ENCODE peak calls at places on chromosome 21, in four cellular contexts. One of them, this sample, is unnamed.

GRCh38 chr21:21396424-21396823 is 398.2 kb downstream of the NCAM2 start:
- DNase-seq in activated B cell treated with CpG ODN at 0.5 μM for 24 hours: no peak
- DNase-seq in mesothelial cell of epicardium: no peak
- DNase-seq in MM.1S: no peak
- DNase-seq in this sample: no peak

GRCh38 chr21:25960423-25960822 is 210.1 kb downstream of the APP start:
- DNase-seq in activated B cell treated with CpG ODN at 0.5 μM for 24 hours: no peak
- DNase-seq in mesothelial cell of epicardium: no peak
- DNase-seq in MM.1S: no peak
- DNase-seq in this sample: no peak

GRCh38 chr21:41361786-41362604 is at the start of gene MX2:
- DNase-seq in activated B cell treated with CpG ODN at 0.5 μM for 24 hours: peak; percentile 51
- DNase-seq in mesothelial cell of epicardium: no peak
- DNase-seq in MM.1S: peak; percentile 89
- DNase-seq in this sample: peak; percentile 89

GRCh38 chr21:39633043-39633442 is 20.3 kb downstream of the B3GALT5 start:
- DNase-seq in activated B cell treated with CpG ODN at 0.5 μM for 24 hours: no peak
- DNase-seq in mesothelial cell of epicardium: no peak
- DNase-seq in MM.1S: no peak
- DNase-seq in this sample: no peak

GRCh38 chr21:45998871-45999580 is 17.5 kb downstream of the COL6A1 start:
- DNase-seq in activated B cell treated with CpG ODN at 0.5 μM for 24 hours: no peak
- DNase-seq in mesothelial cell of epicardium: no peak
- DNase-seq in MM.1S: no peak
- DNase-seq in this sample: no peak

GRCh38 chr21:41802684-41803083 is 35.8 kb upstream of the RIPK4 start:
- DNase-seq in activated B cell treated with CpG ODN at 0.5 μM for 24 hours: no peak
- DNase-seq in mesothelial cell of epicardium: no peak
- DNase-seq in MM.1S: no peak
- DNase-seq in this sample: no peak

GRCh38 chr21:29812947-29813346 is 126.8 kb downstream of the GRIK1 start:
- DNase-seq in activated B cell treated with CpG ODN at 0.5 μM for 24 hours: no peak
- DNase-seq in mesothelial cell of epicardium: no peak
- DNase-seq in MM.1S: no peak
- DNase-seq in this sample: no peak

GRCh38 chr21:45330075-45330781 is 42.5 kb upstream of the POFUT2 start:
- DNase-seq in activated B cell treated with CpG ODN at 0.5 μM for 24 hours: no peak
- DNase-seq in mesothelial cell of epicardium: no peak
- DNase-seq in MM.1S: no peak
- DNase-seq in this sample: peak; percentile 45

GRCh38 chr21:43864313-43864805 is 664 bp upstream of the AGPAT3 start:
- DNase-seq in activated B cell treated with CpG ODN at 0.5 μM for 24 hours: peak; percentile 57
- DNase-seq in mesothelial cell of epicardium: no peak
- DNase-seq in MM.1S: peak; percentile 90
- DNase-seq in this sample: no peak

GRCh38 chr21:44730951-44731579 is 19.7 kb upstream of the TSPEAR start:
- DNase-seq in activated B cell treated with CpG ODN at 0.5 μM for 24 hours: no peak
- DNase-seq in mesothelial cell of epicardium: no peak
- DNase-seq in MM.1S: no peak
- DNase-seq in this sample: no peak

GRCh38 chr21:27759820-27760219 is 792.9 kb upstream of the ADAMTS5 start:
- DNase-seq in activated B cell treated with CpG ODN at 0.5 μM for 24 hours: no peak
- DNase-seq in mesothelial cell of epicardium: no peak
- DNase-seq in MM.1S: no peak
- DNase-seq in this sample: no peak

GRCh38 chr21:39542736-39543135 is 70.0 kb upstream of the B3GALT5 start:
- DNase-seq in activated B cell treated with CpG ODN at 0.5 μM for 24 hours: no peak
- DNase-seq in mesothelial cell of epicardium: no peak
- DNase-seq in MM.1S: no peak
- DNase-seq in this sample: no peak

GRCh38 chr21:29072873-29073221 is 601 bp downstream of the CCT8 start:
- DNase-seq in activated B cell treated with CpG ODN at 0.5 μM for 24 hours: no peak
- DNase-seq in mesothelial cell of epicardium: no peak
- DNase-seq in MM.1S: peak; percentile 40
- DNase-seq in this sample: no peak

GRCh38 chr21:41360072-41360821 is 1.6 kb upstream of the MX2 start:
- DNase-seq in activated B cell treated with CpG ODN at 0.5 μM for 24 hours: no peak
- DNase-seq in mesothelial cell of epicardium: no peak
- DNase-seq in MM.1S: no peak
- DNase-seq in this sample: no peak

GRCh38 chr21:45081636-45082035 is 7.3 kb downstream of the ADARB1 start:
- DNase-seq in activated B cell treated with CpG ODN at 0.5 μM for 24 hours: no peak
- DNase-seq in mesothelial cell of epicardium: no peak
- DNase-seq in MM.1S: no peak
- DNase-seq in this sample: no peak

GRCh38 chr21:36804867-36805611 is 106.1 kb downstream of the SIM2 start:
- DNase-seq in activated B cell treated with CpG ODN at 0.5 μM for 24 hours: no peak
- DNase-seq in mesothelial cell of epicardium: no peak
- DNase-seq in MM.1S: no peak
- DNase-seq in this sample: no peak

GRCh38 chr21:36810443-36810842 is 111.5 kb downstream of the SIM2 start:
- DNase-seq in activated B cell treated with CpG ODN at 0.5 μM for 24 hours: no peak
- DNase-seq in mesothelial cell of epicardium: no peak
- DNase-seq in MM.1S: no peak
- DNase-seq in this sample: no peak

GRCh38 chr21:36803801-36804452 is 105.0 kb downstream of the SIM2 start:
- DNase-seq in activated B cell treated with CpG ODN at 0.5 μM for 24 hours: no peak
- DNase-seq in mesothelial cell of epicardium: no peak
- DNase-seq in MM.1S: no peak
- DNase-seq in this sample: no peak

GRCh38 chr21:36806103-36806502 is 107.2 kb downstream of the SIM2 start:
- DNase-seq in activated B cell treated with CpG ODN at 0.5 μM for 24 hours: no peak
- DNase-seq in mesothelial cell of epicardium: no peak
- DNase-seq in MM.1S: no peak
- DNase-seq in this sample: no peak

DNA sequence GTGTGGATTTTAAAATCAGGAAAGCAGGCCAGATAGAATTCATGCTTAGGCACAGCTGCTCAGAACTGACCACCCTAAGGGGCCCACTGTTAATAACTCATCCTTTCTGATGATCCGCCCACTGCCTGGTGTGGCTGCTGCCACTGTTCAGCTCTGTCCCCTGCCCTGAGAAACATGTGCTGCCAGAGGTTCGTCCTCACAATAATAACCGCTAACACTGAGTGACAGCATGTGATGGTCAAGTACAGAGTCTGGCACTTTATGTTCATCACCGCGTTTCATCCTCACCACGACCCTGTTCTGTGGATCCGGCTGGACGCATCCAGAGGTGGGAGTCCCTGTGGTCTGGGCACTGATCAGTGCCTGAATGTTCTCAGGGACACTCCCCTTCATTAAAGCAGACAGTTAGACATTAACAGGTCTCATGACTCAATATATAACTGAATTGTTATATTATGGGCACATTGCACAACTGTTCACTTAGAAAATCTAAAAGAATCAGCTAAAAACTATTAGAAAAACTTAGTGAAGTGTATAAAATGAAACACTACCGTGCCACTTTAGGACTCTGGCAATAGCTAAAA is 108.6 kb downstream of the SIM2 start:
- DNase-seq in activated B cell treated with CpG ODN at 0.5 μM for 24 hours: no peak
- DNase-seq in mesothelial cell of epicardium: no peak
- DNase-seq in MM.1S: no peak
- DNase-seq in this sample: no peak
- TF ChIP-seq CTCF in activated B cell treated with CpG ODN at 0.5 μM for 24 hours: no peak
- TF ChIP-seq CTCF in mesothelial cell of epicardium: no peak
- TF ChIP-seq CTCF in MM.1S: no peak
- TF ChIP-seq CTCF in this sample: no peak

DNA sequence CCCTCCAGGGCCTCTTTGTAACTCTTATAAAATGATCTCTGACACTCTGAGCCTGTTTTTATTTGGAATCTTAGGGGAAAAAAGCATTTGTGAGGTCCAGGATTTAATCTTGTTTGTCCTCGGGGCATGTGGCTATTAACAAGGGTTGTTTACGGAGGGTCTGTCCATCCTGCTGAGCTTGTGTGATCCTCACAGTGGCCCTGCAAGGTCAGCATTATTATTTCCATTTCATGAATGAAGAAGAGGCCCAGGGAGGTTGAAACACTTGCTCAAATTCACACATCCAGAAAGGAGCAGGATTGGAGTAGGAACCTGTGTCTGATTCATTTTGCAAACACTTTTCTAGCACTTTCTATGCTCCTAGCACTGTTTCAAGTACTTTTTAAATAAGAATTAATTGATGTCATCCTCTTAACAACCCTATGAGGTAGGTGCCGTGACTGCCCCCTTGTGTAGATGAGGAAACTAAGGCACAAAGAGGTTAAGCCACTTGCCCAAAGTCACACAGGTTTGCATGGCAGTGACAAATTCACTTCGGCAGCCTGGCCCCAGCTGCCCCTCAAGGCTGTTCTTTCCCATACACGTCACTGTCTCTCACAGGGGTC is 178.9 kb downstream of the MIS18A start:
- DNase-seq in activated B cell treated with CpG ODN at 0.5 μM for 24 hours: no peak
- DNase-seq in mesothelial cell of epicardium: no peak
- DNase-seq in MM.1S: no peak
- DNase-seq in this sample: no peak
- TF ChIP-seq CTCF in activated B cell treated with CpG ODN at 0.5 μM for 24 hours: no peak
- TF ChIP-seq CTCF in mesothelial cell of epicardium: no peak
- TF ChIP-seq CTCF in MM.1S: no peak
- TF ChIP-seq CTCF in this sample: no peak

GRCh38 chr21:16305686-16306085 is 575.9 kb downstream of the USP25 start:
- DNase-seq in activated B cell treated with CpG ODN at 0.5 μM for 24 hours: no peak
- DNase-seq in mesothelial cell of epicardium: no peak
- DNase-seq in MM.1S: no peak
- DNase-seq in this sample: no peak
- TF ChIP-seq CTCF in activated B cell treated with CpG ODN at 0.5 μM for 24 hours: no peak
- TF ChIP-seq CTCF in mesothelial cell of epicardium: no peak
- TF ChIP-seq CTCF in MM.1S: no peak
- TF ChIP-seq CTCF in this sample: no peak

GRCh38 chr21:36994501-36995189 is 11.9 kb upstream of the RIPPLY3 start:
- DNase-seq in activated B cell treated with CpG ODN at 0.5 μM for 24 hours: no peak
- DNase-seq in mesothelial cell of epicardium: no peak
- DNase-seq in MM.1S: no peak
- DNase-seq in this sample: no peak
- TF ChIP-seq CTCF in activated B cell treated with CpG ODN at 0.5 μM for 24 hours: no peak
- TF ChIP-seq CTCF in mesothelial cell of epicardium: no peak
- TF ChIP-seq CTCF in MM.1S: no peak
- TF ChIP-seq CTCF in this sample: no peak

DNA sequence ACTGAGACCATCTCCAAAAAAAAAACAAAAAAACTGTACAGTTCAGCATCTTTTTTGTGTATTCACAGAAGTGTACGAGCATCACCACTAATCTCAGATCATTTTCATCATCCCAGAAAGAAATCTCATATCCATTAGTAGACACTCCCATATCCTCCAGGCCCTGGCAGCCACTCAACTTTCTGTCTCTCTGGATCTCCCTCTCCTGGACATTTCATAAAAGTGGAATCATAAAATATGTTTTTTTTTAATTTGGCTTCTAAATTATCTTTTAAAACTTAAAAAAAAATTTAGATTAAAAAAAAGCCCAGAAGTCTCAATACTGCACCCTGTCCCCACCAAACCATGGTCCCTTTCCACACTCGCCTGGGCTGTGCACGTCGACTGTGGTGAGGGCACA is 22.1 kb downstream of the RIPPLY3 start:
- DNase-seq in activated B cell treated with CpG ODN at 0.5 μM for 24 hours: no peak
- DNase-seq in mesothelial cell of epicardium: no peak
- DNase-seq in MM.1S: no peak
- DNase-seq in this sample: no peak
- TF ChIP-seq CTCF in activated B cell treated with CpG ODN at 0.5 μM for 24 hours: no peak
- TF ChIP-seq CTCF in mesothelial cell of epicardium: peak; percentile 17
- TF ChIP-seq CTCF in MM.1S: no peak
- TF ChIP-seq CTCF in this sample: no peak

This sample was measured in CD14-positive monocyte.